ENCODE peak calls at places on chromosomes 11 and 22, in four cellular contexts. L is sigmoid colon, K is ovary, B is HCT116. J is an unnamed sample.

GRCh38 chr11:59901306-59901705 is 22.7 kb downstream of the OOSP3 start:
- DNase-seq in B (peak), L (no peak), K (no peak), J (no peak)

GRCh38 chr22:22749167-22749758 is 104.8 kb downstream of the GGTLC2 start:
- DNase-seq in L (no peak), K (no peak), B (no peak), J (no peak)

GRCh38 chr11:65432686-65433582 is 10.3 kb downstream of the NEAT1 start:
- DNase-seq in L (no peak), K (no peak), B (no peak), J (no peak)

GRCh38 chr11:63521896-63522295 is 14.7 kb upstream of the PLAAT4 start:
- DNase-seq in K (no peak), B (no peak), L (no peak), J (no peak)

GRCh38 chr11:124946735-124947141 is 7.3 kb upstream of the CCDC15 start:
- DNase-seq in K (no peak), L (no peak), B (no peak), J (no peak)

GRCh38 chr11:69245041-69245440 is 48.9 kb upstream of the MYEOV start:
- DNase-seq in K (no peak), L (peak), B (no peak), J (no peak)

GRCh38 chr22:36162127-36163034 is 1.8 kb upstream of the APOL3 start:
- DNase-seq in K (no peak), L (no peak), B (no peak), J (no peak)

GRCh38 chr11:82765466-82766034 is 31.9 kb upstream of the FAM181B start:
- DNase-seq in L (no peak), K (no peak), B (no peak), J (peak)

GRCh38 chr11:117232911-117233409 is 489 bp downstream of the RNF214 start:
- DNase-seq in B (no peak), L (peak), K (no peak), J (no peak)

GRCh38 chr22:43185860-43186261 is 1.1 kb downstream of the TTLL12 start:
- DNase-seq in L (peak), K (peak), B (peak), J (peak)

GRCh38 chr22:43186272-43187170 is at the start of gene TTLL12:
- DNase-seq in K (peak), B (no peak), L (peak), J (peak)

GRCh38 chr22:43188829-43189545 is 2.1 kb upstream of the TTLL12 start:
- DNase-seq in K (no peak), B (no peak), L (no peak), J (no peak)

GRCh38 chr22:43183496-43184263 is 3.3 kb downstream of the TTLL12 start:
- DNase-seq in L (no peak), B (no peak), K (no peak), J (no peak)

GRCh38 chr22:43187171-43188099 is 501 bp upstream of the TTLL12 start:
- DNase-seq in B (peak), L (peak), K (peak), J (peak)
- TF ChIP-seq POLR2A in B (peak), L (peak), K (peak), J (peak)

GRCh38 chr11:27362749-27363575 is at the start of gene CCDC34:
- DNase-seq in B (peak), K (peak), L (peak), J (peak)

GRCh38 chr11:27363576-27364115 is 631 bp upstream of the CCDC34 start:
- DNase-seq in K (no peak), B (no peak), L (no peak), J (no peak)

GRCh38 chr11:27358306-27358705 is 4.7 kb downstream of the CCDC34 start:
- DNase-seq in L (no peak), B (no peak), K (no peak), J (no peak)

GRCh38 chr11:27357250-27357649 is 5.8 kb downstream of the CCDC34 start:
- DNase-seq in L (no peak), K (no peak), B (no peak), J (no peak)

GRCh38 chr11:27362032-27362431 is 983 bp downstream of the CCDC34 start:
- DNase-seq in K (no peak), B (no peak), L (no peak), J (no peak)
- H3K4me3 ChIP-seq in K (no peak), B (peak), L (no peak), J (no peak)

DNA sequence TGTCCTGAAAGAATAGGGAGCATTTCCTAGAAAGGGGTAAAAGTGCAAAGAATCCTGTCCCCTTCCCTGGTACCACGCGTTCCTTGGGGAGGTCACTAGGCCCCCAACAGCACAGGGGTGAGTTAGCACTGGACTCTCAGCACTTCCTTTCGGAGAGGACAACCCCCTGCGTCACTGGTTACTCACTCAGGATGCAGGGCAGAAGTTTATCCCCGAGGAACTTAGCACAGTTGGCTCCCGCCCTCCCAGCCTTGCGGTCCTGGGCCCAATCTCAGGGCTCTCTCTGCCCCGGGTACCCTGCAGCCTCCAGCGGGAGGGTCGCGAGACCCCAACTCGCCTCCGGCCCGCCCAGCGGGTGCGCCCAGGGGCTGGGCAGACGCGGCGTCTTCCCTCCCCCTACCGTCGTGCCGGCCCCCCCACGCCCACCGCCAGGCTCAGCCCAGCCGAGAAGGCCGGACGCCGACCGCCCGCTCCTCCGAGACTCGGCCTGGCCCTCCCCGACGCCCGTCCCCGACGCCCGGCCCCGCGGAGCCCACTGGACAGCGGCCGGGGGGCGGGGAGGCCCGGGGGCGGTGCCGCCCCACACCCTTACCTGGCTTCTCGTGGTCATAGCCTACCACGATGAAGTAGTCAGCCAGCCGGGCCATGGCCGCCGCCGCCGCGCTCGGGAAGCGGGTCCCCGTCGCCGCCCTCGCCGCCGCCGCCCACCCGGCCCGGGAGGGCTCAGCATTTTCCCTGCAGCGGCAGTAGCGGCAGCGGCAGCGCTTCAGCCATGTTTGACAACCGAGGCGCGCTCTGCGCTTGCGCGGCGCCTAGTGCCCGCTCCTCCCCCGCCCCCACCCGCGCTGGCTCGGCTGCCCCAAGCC is at the start of gene SBF2:
- DNase-seq in B (no peak), L (peak), K (peak), J (peak)
- TF ChIP-seq POLR2A in B (peak), L (peak), K (peak), J (peak)

DNA sequence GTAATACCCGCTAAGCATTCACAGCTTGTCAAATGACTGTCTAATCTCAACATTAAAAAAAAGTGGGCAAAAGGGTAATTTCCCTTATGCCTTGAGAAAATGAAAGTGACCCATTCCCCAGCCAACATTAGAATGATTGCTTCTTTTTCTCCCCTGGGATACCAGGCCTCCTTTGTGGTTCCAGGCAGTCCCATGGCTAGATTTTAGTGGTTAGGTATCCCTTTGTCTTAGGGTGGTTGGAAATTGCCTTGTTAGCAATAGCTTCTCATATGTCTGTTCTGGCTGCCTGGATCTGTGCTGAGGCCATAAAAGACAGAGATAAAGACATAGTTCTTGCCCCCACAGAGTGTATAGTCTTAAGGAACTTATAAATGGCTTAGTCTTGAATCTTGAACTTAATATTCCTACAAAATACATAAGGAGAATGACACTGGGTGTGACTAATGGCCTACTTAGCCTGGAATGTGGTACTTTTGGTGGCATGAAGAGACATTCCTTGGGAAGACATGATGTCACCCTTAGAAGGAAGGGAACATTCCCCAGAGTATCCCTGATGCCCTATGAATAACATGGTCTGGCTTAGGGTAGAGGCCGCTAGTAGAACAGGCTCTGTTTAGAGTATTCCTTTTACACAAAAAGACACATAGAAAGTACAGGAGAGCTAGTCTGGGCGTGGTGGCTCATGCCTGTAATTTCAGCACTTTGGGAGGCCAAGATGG is 90.3 kb downstream of the ZBTB16 start:
- DNase-seq in B (no peak), L (peak), K (no peak), J (no peak)
- H3K4me3 ChIP-seq in B (no peak), L (no peak), K (no peak), J (no peak)

GRCh38 chr22:21000215-21000986 is 1.5 kb downstream of the THAP7 start:
- DNase-seq in K (no peak), L (no peak), B (no peak), J (no peak)

GRCh38 chr22:20996598-20997535 is 5.1 kb downstream of the THAP7 start:
- DNase-seq in B (no peak), L (no peak), K (no peak), J (no peak)

GRCh38 chr22:20997536-20998257 is 4.2 kb downstream of the THAP7 start:
- DNase-seq in B (no peak), L (no peak), K (no peak), J (no peak)

GRCh38 chr22:20999350-21000214 is 2.3 kb downstream of the THAP7 start:
- DNase-seq in L (no peak), K (no peak), B (no peak), J (no peak)

GRCh38 chr22:20998411-20999336 is 3.2 kb downstream of the THAP7 start:
- DNase-seq in B (no peak), L (no peak), K (no peak), J (no peak)
- TF ChIP-seq POLR2A in B (peak), L (no peak), K (no peak), J (no peak)

GRCh38 chr22:39214006-39214382 is 30.8 kb downstream of the PDGFB start:
- DNase-seq in B (no peak), K (no peak), L (peak), J (no peak)
- H3K4me3 ChIP-seq in B (peak), K (no peak), L (no peak), J (no peak)

J was measured in Peyer's patch.